ENCODE peak calls at places on chromosomes 11 and 22, in nine cellular contexts. One of them, this sample, is unnamed.
A peak's percentile ranks its signal among the peaks of the same experiment; 100 is the strongest.

GRCh38 chr11:125947419-125948277 is 1.8 kb downstream of the VSIG10L2 start:
- DNase-seq in mesenchymal stem cell: no peak
- DNase-seq in tibial nerve: no peak
- DNase-seq in effector memory CD4-positive, alpha-beta T cell: no peak
- DNase-seq in esophagus squamous epithelium: no peak
- DNase-seq in SK-N-SH: no peak
- DNase-seq in A549: no peak
- DNase-seq in pancreas: no peak
- DNase-seq in Caco-2: no peak
- DNase-seq in this sample: no peak

GRCh38 chr22:16917144-16918003 is 90.6 kb downstream of the GAB4 start:
- DNase-seq in mesenchymal stem cell: no peak
- DNase-seq in tibial nerve: peak; percentile 73
- DNase-seq in effector memory CD4-positive, alpha-beta T cell: no peak
- DNase-seq in esophagus squamous epithelium: no peak
- DNase-seq in SK-N-SH: peak; percentile 53
- DNase-seq in A549: peak; percentile 33
- DNase-seq in pancreas: peak; percentile 71
- DNase-seq in Caco-2: peak; percentile 75
- DNase-seq in this sample: peak; percentile 45

GRCh38 chr11:8337396-8337795 is 73.7 kb upstream of the LMO1 start:
- DNase-seq in mesenchymal stem cell: no peak
- DNase-seq in tibial nerve: no peak
- DNase-seq in effector memory CD4-positive, alpha-beta T cell: no peak
- DNase-seq in esophagus squamous epithelium: no peak
- DNase-seq in SK-N-SH: no peak
- DNase-seq in A549: no peak
- DNase-seq in pancreas: no peak
- DNase-seq in Caco-2: no peak
- DNase-seq in this sample: no peak

GRCh38 chr11:108732395-108732794 is 67.5 kb downstream of the DDX10 start:
- DNase-seq in mesenchymal stem cell: no peak
- DNase-seq in tibial nerve: no peak
- DNase-seq in effector memory CD4-positive, alpha-beta T cell: no peak
- DNase-seq in esophagus squamous epithelium: no peak
- DNase-seq in SK-N-SH: no peak
- DNase-seq in A549: no peak
- DNase-seq in pancreas: no peak
- DNase-seq in Caco-2: peak; percentile 65
- DNase-seq in this sample: no peak

GRCh38 chr11:34613462-34614183 is 7.3 kb upstream of the EHF start:
- DNase-seq in mesenchymal stem cell: no peak
- DNase-seq in tibial nerve: no peak
- DNase-seq in effector memory CD4-positive, alpha-beta T cell: no peak
- DNase-seq in esophagus squamous epithelium: no peak
- DNase-seq in SK-N-SH: no peak
- DNase-seq in A549: no peak
- DNase-seq in pancreas: no peak
- DNase-seq in Caco-2: no peak
- DNase-seq in this sample: no peak

GRCh38 chr11:41320233-41320993 is 139.0 kb downstream of the LRRC4C start:
- DNase-seq in mesenchymal stem cell: no peak
- DNase-seq in tibial nerve: no peak
- DNase-seq in effector memory CD4-positive, alpha-beta T cell: no peak
- DNase-seq in esophagus squamous epithelium: no peak
- DNase-seq in SK-N-SH: no peak
- DNase-seq in A549: no peak
- DNase-seq in pancreas: no peak
- DNase-seq in Caco-2: no peak
- DNase-seq in this sample: no peak

GRCh38 chr22:19941365-19942070 is at the start of the genes COMT and TXNRD2:
- DNase-seq in mesenchymal stem cell: peak; percentile 51
- DNase-seq in tibial nerve: peak; percentile 41
- DNase-seq in effector memory CD4-positive, alpha-beta T cell: peak; percentile 46
- DNase-seq in esophagus squamous epithelium: no peak
- DNase-seq in SK-N-SH: peak; percentile 96
- DNase-seq in A549: peak; percentile 62
- DNase-seq in pancreas: peak; percentile 88
- DNase-seq in Caco-2: peak; percentile 79
- DNase-seq in this sample: peak; percentile 80

GRCh38 chr11:120401506-120401905 is 65.3 kb downstream of the ARHGEF12 start:
- DNase-seq in mesenchymal stem cell: peak; percentile 36
- DNase-seq in tibial nerve: no peak
- DNase-seq in effector memory CD4-positive, alpha-beta T cell: no peak
- DNase-seq in esophagus squamous epithelium: no peak
- DNase-seq in SK-N-SH: no peak
- DNase-seq in A549: no peak
- DNase-seq in pancreas: no peak
- DNase-seq in Caco-2: no peak
- DNase-seq in this sample: no peak

GRCh38 chr11:122893131-122893530 is 10.6 kb downstream of the JHY start:
- DNase-seq in mesenchymal stem cell: no peak
- DNase-seq in tibial nerve: no peak
- DNase-seq in effector memory CD4-positive, alpha-beta T cell: no peak
- DNase-seq in esophagus squamous epithelium: no peak
- DNase-seq in SK-N-SH: no peak
- DNase-seq in A549: no peak
- DNase-seq in pancreas: no peak
- DNase-seq in Caco-2: no peak
- DNase-seq in this sample: no peak

GRCh38 chr11:64409707-64410395 is 50.9 kb downstream of the RPS6KA4 start:
- DNase-seq in mesenchymal stem cell: no peak
- DNase-seq in tibial nerve: no peak
- DNase-seq in effector memory CD4-positive, alpha-beta T cell: no peak
- DNase-seq in esophagus squamous epithelium: no peak
- DNase-seq in SK-N-SH: no peak
- DNase-seq in A549: no peak
- DNase-seq in pancreas: no peak
- DNase-seq in Caco-2: no peak
- DNase-seq in this sample: no peak

GRCh38 chr22:17888855-17889254 is 114.6 kb upstream of the BID start:
- DNase-seq in mesenchymal stem cell: peak; percentile 46
- DNase-seq in tibial nerve: no peak
- DNase-seq in effector memory CD4-positive, alpha-beta T cell: no peak
- DNase-seq in esophagus squamous epithelium: no peak
- DNase-seq in SK-N-SH: no peak
- DNase-seq in A549: no peak
- DNase-seq in pancreas: no peak
- DNase-seq in Caco-2: no peak
- DNase-seq in this sample: no peak

GRCh38 chr11:10898763-10899541 is 41.1 kb upstream of the ZBED5 start:
- DNase-seq in mesenchymal stem cell: no peak
- DNase-seq in tibial nerve: no peak
- DNase-seq in effector memory CD4-positive, alpha-beta T cell: no peak
- DNase-seq in esophagus squamous epithelium: no peak
- DNase-seq in SK-N-SH: no peak
- DNase-seq in A549: no peak
- DNase-seq in pancreas: no peak
- DNase-seq in Caco-2: no peak
- DNase-seq in this sample: no peak

GRCh38 chr11:10897150-10897549 is 39.3 kb upstream of the ZBED5 start:
- DNase-seq in mesenchymal stem cell: no peak
- DNase-seq in tibial nerve: no peak
- DNase-seq in effector memory CD4-positive, alpha-beta T cell: no peak
- DNase-seq in esophagus squamous epithelium: no peak
- DNase-seq in SK-N-SH: no peak
- DNase-seq in A549: no peak
- DNase-seq in pancreas: no peak
- DNase-seq in Caco-2: no peak
- DNase-seq in this sample: no peak

GRCh38 chr11:10899542-10899830 is 41.6 kb upstream of the ZBED5 start:
- DNase-seq in mesenchymal stem cell: no peak
- DNase-seq in tibial nerve: no peak
- DNase-seq in effector memory CD4-positive, alpha-beta T cell: no peak
- DNase-seq in esophagus squamous epithelium: no peak
- DNase-seq in SK-N-SH: peak; percentile 40
- DNase-seq in A549: no peak
- DNase-seq in pancreas: no peak
- DNase-seq in Caco-2: peak; percentile 74
- DNase-seq in this sample: peak; percentile 54

GRCh38 chr11:10896493-10896892 is 38.6 kb upstream of the ZBED5 start:
- DNase-seq in mesenchymal stem cell: no peak
- DNase-seq in tibial nerve: no peak
- DNase-seq in effector memory CD4-positive, alpha-beta T cell: no peak
- DNase-seq in esophagus squamous epithelium: no peak
- DNase-seq in SK-N-SH: no peak
- DNase-seq in A549: no peak
- DNase-seq in pancreas: no peak
- DNase-seq in Caco-2: no peak
- DNase-seq in this sample: no peak

DNA sequence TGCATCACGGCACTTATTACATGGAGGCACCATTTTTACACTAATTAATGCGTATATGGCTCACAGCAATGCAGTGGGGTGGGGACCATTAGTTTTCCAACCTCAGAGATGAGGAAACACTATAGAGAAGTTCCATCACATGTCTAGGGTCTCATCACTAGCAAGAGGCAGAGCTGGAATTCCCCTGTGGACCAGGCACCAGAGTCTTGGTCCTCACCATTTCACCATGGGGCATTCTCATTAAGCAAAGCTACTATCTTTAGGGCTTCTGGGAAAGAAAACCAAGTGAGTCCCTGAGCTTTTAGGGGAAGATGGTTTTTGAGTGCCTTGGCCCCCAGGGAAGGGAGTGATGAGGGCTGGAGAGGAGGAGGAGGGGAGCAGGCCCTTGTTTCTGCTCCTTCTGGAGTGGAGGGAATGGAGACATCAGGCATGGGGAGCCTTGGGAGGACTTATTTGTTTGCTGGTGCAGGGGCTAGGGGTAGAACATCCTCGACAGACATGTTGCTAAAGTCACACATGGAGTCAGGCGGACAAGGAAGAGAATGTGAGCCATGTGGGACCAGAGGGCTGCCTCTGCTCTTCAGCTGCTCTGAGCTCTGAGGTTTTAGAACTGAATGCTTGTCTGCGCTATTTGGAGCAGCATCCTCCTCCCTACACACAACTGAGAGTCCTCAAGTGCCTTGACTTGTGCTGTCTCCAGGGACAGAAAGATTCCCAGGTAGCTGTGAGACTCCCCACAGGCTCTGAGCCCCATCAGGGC is 40.3 kb upstream of the ZBED5 start:
- DNase-seq in mesenchymal stem cell: peak; percentile 38
- DNase-seq in tibial nerve: no peak
- DNase-seq in effector memory CD4-positive, alpha-beta T cell: no peak
- DNase-seq in esophagus squamous epithelium: no peak
- DNase-seq in SK-N-SH: no peak
- DNase-seq in A549: no peak
- DNase-seq in pancreas: no peak
- DNase-seq in Caco-2: no peak
- DNase-seq in this sample: no peak
- H3K4me1 ChIP-seq in mesenchymal stem cell: peaks cover 22% of the 10 kb centered on the region
- H3K4me1 ChIP-seq in tibial nerve: no peaks in the 10 kb centered on the region
- H3K4me1 ChIP-seq in effector memory CD4-positive, alpha-beta T cell: no peaks in the 10 kb centered on the region
- H3K4me1 ChIP-seq in esophagus squamous epithelium: peaks cover 100% of the 10 kb centered on the region
- H3K4me1 ChIP-seq in SK-N-SH: peaks cover 29% of the 10 kb centered on the region
- H3K4me1 ChIP-seq in A549: peaks cover 73% of the 10 kb centered on the region
- H3K4me1 ChIP-seq in pancreas: peaks cover 8% of the 10 kb centered on the region
- H3K4me1 ChIP-seq in Caco-2: peaks cover 50% of the 10 kb centered on the region
- H3K4me1 ChIP-seq in this sample: peaks cover 11% of the 10 kb centered on the region

GRCh38 chr22:45952553-45952952 is 24.4 kb downstream of the WNT7B start:
- DNase-seq in mesenchymal stem cell: no peak
- DNase-seq in tibial nerve: no peak
- DNase-seq in effector memory CD4-positive, alpha-beta T cell: no peak
- DNase-seq in esophagus squamous epithelium: no peak
- DNase-seq in SK-N-SH: no peak
- DNase-seq in A549: no peak
- DNase-seq in pancreas: no peak
- DNase-seq in Caco-2: no peak
- DNase-seq in this sample: no peak
- H3K4me1 ChIP-seq in mesenchymal stem cell: peaks cover 32% of the 10 kb centered on the region
- H3K4me1 ChIP-seq in tibial nerve: no peaks in the 10 kb centered on the region
- H3K4me1 ChIP-seq in effector memory CD4-positive, alpha-beta T cell: no peaks in the 10 kb centered on the region
- H3K4me1 ChIP-seq in esophagus squamous epithelium: peaks cover 32% of the 10 kb centered on the region
- H3K4me1 ChIP-seq in SK-N-SH: no peaks in the 10 kb centered on the region
- H3K4me1 ChIP-seq in A549: peaks cover 83% of the 10 kb centered on the region
- H3K4me1 ChIP-seq in pancreas: no peaks in the 10 kb centered on the region
- H3K4me1 ChIP-seq in Caco-2: no peaks in the 10 kb centered on the region
- H3K4me1 ChIP-seq in this sample: no peaks in the 10 kb centered on the region

DNA sequence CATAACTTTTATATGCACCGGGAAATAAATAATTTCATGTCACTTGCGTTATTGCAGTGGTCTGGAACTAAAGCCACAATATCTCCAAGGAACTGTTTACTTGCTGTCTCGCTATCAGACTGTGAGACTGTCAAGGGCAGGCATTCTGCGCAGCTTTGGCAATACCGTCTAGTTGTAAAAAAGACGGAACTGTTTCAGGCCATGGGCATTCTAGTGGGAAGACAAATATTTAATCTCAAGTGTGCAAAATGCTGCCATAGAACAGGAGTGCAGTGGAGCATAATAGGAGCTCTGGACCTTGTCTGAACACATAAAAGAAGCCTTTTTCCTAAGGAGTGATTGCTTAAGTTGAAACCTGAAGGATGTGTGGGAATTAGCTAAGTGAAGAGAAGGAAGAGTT is 53.8 kb downstream of the PACS1 start:
- DNase-seq in mesenchymal stem cell: no peak
- DNase-seq in tibial nerve: no peak
- DNase-seq in effector memory CD4-positive, alpha-beta T cell: no peak
- DNase-seq in esophagus squamous epithelium: no peak
- DNase-seq in SK-N-SH: no peak
- DNase-seq in A549: no peak
- DNase-seq in pancreas: no peak
- DNase-seq in Caco-2: no peak
- DNase-seq in this sample: no peak
- H3K4me1 ChIP-seq in mesenchymal stem cell: peaks cover 15% of the 10 kb centered on the region
- H3K4me1 ChIP-seq in tibial nerve: no peaks in the 10 kb centered on the region
- H3K4me1 ChIP-seq in effector memory CD4-positive, alpha-beta T cell: peaks cover 43% of the 10 kb centered on the region
- H3K4me1 ChIP-seq in esophagus squamous epithelium: peaks cover 65% of the 10 kb centered on the region
- H3K4me1 ChIP-seq in SK-N-SH: peaks cover 59% of the 10 kb centered on the region
- H3K4me1 ChIP-seq in A549: peaks cover 74% of the 10 kb centered on the region
- H3K4me1 ChIP-seq in pancreas: peaks cover 53% of the 10 kb centered on the region
- H3K4me1 ChIP-seq in Caco-2: peaks cover 46% of the 10 kb centered on the region
- H3K4me1 ChIP-seq in this sample: peaks cover 14% of the 10 kb centered on the region

DNA sequence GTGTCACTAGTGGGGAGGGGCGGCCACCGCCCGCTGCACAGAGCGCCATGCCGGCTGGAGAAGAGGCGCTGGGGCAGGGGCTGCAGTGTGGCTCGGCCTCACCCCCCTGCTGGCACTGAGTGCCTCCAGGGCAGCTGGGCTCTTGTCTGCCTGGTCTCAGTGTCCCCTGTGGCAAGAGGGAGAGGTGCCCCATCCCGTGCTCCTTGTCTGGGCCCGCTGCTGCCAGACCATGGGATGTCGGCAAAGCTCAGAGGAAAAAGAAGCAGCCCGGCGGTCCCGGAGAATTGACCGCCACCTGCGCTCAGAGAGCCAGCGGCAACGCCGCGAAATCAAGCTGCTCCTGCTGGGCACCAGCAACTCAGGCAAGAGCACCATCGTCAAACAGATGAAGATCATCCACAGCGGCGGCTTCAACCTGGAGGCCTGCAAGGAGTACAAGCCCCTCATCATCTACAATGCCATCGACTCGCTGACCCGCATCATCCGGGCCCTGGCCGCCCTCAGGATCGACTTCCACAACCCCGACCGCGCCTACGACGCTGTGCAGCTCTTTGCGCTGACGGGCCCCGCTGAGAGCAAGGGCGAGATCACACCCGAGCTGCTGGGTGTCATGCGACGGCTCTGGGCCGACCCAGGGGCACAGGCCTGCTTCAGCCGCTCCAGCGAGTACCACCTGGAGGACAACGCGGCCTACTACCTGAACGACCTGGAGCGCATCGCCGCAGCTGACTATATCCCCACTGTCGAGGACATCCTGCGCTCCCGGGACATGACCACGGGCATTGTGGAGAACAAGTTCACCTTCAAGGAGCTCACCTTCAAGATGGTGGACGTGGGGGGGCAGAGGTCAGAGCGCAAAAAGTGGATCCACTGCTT is 25.4 kb downstream of the GNAZ start:
- DNase-seq in mesenchymal stem cell: no peak
- DNase-seq in tibial nerve: no peak
- DNase-seq in effector memory CD4-positive, alpha-beta T cell: no peak
- DNase-seq in esophagus squamous epithelium: no peak
- DNase-seq in SK-N-SH: no peak
- DNase-seq in A549: no peak
- DNase-seq in pancreas: no peak
- DNase-seq in Caco-2: no peak
- DNase-seq in this sample: no peak
- H3K4me1 ChIP-seq in mesenchymal stem cell: no peaks in the 10 kb centered on the region
- H3K4me1 ChIP-seq in tibial nerve: no peaks in the 10 kb centered on the region
- H3K4me1 ChIP-seq in effector memory CD4-positive, alpha-beta T cell: no peaks in the 10 kb centered on the region
- H3K4me1 ChIP-seq in esophagus squamous epithelium: peaks cover 26% of the 10 kb centered on the region
- H3K4me1 ChIP-seq in SK-N-SH: no peaks in the 10 kb centered on the region
- H3K4me1 ChIP-seq in A549: no peaks in the 10 kb centered on the region
- H3K4me1 ChIP-seq in pancreas: no peaks in the 10 kb centered on the region
- H3K4me1 ChIP-seq in Caco-2: no peaks in the 10 kb centered on the region
- H3K4me1 ChIP-seq in this sample: peaks cover 30% of the 10 kb centered on the region

This sample was measured in ovary.